ENCODE peak calls at places on chromosomes 12 and 14, in five cellular contexts. U, H, Q, G and C are unnamed samples.

GRCh38 chr12:63968685-63969084 is 124.2 kb downstream of the SRGAP1 start:
- DNase-seq in U (no peak), G (no peak), H (no peak), Q (no peak), C (no peak)

GRCh38 chr14:64147126-64147790 is 146.9 kb downstream of the ESR2 start:
- DNase-seq in Q (no peak), G (no peak), U (no peak), H (no peak), C (no peak)

GRCh38 chr14:65025818-65026217 is 39.1 kb downstream of the FNTB start:
- DNase-seq in U (no peak), Q (no peak), G (no peak), H (no peak), C (no peak)

GRCh38 chr12:57519758-57520007 is 631 bp downstream of the DDIT3 start:
- DNase-seq in H (no peak), G (no peak), U (no peak), Q (no peak), C (no peak)

GRCh38 chr14:51544901-51545300 is 106.8 kb upstream of the FRMD6 start:
- DNase-seq in Q (no peak), H (no peak), U (no peak), G (no peak), C (no peak)

GRCh38 chr12:101328917-101329316 is 49.0 kb downstream of the UTP20 start:
- DNase-seq in Q (no peak), G (no peak), U (no peak), H (no peak), C (no peak)

GRCh38 chr12:18141583-18141982 is 51.6 kb upstream of the RERGL start:
- DNase-seq in Q (no peak), U (no peak), H (no peak), G (no peak), C (no peak)

GRCh38 chr12:198708-199107 is 15.2 kb downstream of the SLC6A12 start:
- DNase-seq in H (no peak), G (no peak), U (no peak), Q (no peak), C (no peak)

GRCh38 chr12:9725471-9725870 is 7.4 kb downstream of the CLECL1 start:
- DNase-seq in U (no peak), H (no peak), Q (no peak), G (no peak), C (no peak)

GRCh38 chr14:105140581-105140980 is 28.0 kb downstream of the JAG2 start:
- DNase-seq in U (no peak), H (peak; percentile 83), Q (no peak), G (no peak), C (no peak)

GRCh38 chr14:51020024-51020710 is 74.7 kb downstream of the TRIM9 start:
- DNase-seq in H (no peak), U (no peak), G (no peak), Q (no peak), C (no peak)

GRCh38 chr14:69088523-69089445 is 64.1 kb downstream of the DCAF5 start:
- DNase-seq in Q (no peak), U (no peak), H (no peak), G (no peak), C (no peak)

GRCh38 chr14:66395300-66395699 is 90.9 kb upstream of the CCDC196 start:
- DNase-seq in H (no peak), Q (no peak), G (no peak), U (no peak), C (no peak)

GRCh38 chr14:77603654-77604270 is 12.7 kb downstream of the SPTLC2 start:
- DNase-seq in U (peak; percentile 53), G (no peak), H (no peak), Q (no peak), C (no peak)

GRCh38 chr12:93186131-93186530 is 191.6 kb upstream of the NUDT4 start:
- DNase-seq in G (no peak), U (no peak), H (no peak), Q (no peak), C (no peak)

GRCh38 chr12:109995703-109996482 is at the start of gene GIT2:
- DNase-seq in H (peak; percentile 99), Q (peak; percentile 85), G (peak; percentile 95), U (peak; percentile 95), C (peak; percentile 90)

GRCh38 chr12:87827638-87828264 is 201.4 kb downstream of the C12orf50 start:
- DNase-seq in G (no peak), U (peak; percentile 84), Q (peak; percentile 64), H (no peak), C (no peak)

GRCh38 chr12:52390739-52391617 is 5.5 kb upstream of the KRT84 start:
- DNase-seq in U (peak; percentile 58), Q (peak; percentile 24), H (no peak), G (no peak), C (no peak)

DNA sequence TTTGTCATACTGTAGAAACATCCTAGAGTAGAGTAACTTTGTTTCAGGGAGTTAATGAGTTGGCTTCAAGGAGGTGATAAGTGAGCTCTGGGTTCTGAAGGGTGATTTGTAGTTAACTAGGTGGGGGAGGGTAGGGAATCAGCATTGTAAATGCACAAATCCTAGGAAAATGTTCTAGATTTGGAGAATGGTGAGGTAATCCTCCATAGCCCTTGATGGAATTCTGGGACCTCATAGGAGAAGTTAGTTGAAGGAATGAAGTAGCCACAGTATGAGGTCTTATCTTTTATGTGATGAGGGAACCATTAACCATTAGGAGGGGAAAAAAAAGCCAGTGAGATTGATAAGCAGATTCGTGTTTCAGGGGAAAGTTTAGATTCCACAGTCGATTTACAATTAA is 8.0 kb downstream of the CNOT2 start:
- DNase-seq in Q (no peak), G (no peak), H (no peak), U (no peak), C (no peak)
- H3K4me3 ChIP-seq in Q (no peak overlapping the region), G (no peak overlapping the region), H (no peak overlapping the region), U (no peak overlapping the region), C (no peak overlapping the region)

GRCh38 chr12:12812605-12813119 is 484 bp upstream of the DDX47 start:
- DNase-seq in Q (no peak), H (peak; percentile 77), U (peak; percentile 53), G (no peak), C (no peak)

GRCh38 chr12:12810507-12811143 is 2.5 kb upstream of the DDX47 start:
- DNase-seq in Q (no peak), H (peak; percentile 74), U (no peak), G (no peak), C (no peak)

GRCh38 chr12:12811343-12811742 is 1.8 kb upstream of the DDX47 start:
- DNase-seq in Q (no peak), G (no peak), H (peak; percentile 39), U (no peak), C (no peak)

GRCh38 chr12:12812163-12812562 is 983 bp upstream of the DDX47 start:
- DNase-seq in G (no peak), H (peak; percentile 28), Q (no peak), U (peak; percentile 81), C (no peak)

DNA sequence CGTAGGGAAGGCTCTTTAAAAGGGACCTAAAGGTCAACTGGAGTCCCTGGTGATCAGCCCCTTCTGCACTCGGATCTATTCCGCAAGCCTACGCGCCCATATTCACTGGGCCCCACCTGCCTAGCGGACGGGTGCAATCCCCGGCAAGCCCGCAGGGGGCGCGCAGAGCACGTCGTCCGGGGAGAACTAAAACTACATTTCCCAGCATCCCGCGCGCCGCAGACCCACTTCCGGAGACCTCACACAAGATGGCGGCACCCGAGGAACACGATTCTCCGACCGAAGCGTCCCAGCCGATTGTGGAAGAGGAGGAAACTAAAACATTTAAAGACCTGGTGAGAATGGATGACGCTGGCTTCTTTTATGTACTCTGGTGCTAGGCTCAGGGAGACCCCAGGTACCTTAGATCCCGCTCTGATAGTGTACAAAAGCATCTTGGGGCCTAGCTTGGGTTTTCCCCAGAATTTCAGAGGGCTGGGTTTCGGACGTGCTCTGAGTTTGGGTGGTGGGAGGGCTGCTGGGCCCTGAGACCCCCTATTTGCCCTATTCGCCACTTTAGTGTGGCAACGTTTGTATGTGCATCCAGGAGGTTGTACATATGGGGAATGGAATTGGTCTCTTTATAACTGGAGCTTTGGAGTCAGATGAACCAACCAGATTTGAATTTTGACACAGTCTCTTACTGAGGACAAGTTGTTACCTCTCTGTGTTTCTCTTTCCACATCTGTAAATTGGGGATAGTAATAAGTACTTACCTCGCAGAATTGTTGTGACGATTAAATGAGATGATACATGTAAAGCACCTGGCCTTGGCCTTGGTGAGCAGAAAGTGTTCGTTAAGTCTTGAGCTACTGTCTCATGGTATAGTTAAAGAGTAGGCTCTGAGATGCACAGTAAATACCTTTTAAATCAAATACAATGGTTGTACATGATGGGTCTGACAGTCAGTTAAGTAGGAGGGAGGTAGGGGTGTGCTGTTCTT is at the start of gene DDX47:
- DNase-seq in G (peak; percentile 98), H (peak; percentile 99), Q (peak; percentile 82), U (peak; percentile 95), C (peak; percentile 91)
- TF ChIP-seq POLR2A in G (no peak), H (no peak), Q (peak; percentile 65), U (peak; percentile 46), C (no peak)

GRCh38 chr12:95858451-95859343 is at the start of gene SNRPF:
- DNase-seq in Q (peak; percentile 94), U (peak; percentile 98), G (peak; percentile 96), H (peak; percentile 99), C (peak; percentile 95)
- TF ChIP-seq CTCF in Q (no peak), U (no peak), G (no peak), H (no peak), C (no peak)

DNA sequence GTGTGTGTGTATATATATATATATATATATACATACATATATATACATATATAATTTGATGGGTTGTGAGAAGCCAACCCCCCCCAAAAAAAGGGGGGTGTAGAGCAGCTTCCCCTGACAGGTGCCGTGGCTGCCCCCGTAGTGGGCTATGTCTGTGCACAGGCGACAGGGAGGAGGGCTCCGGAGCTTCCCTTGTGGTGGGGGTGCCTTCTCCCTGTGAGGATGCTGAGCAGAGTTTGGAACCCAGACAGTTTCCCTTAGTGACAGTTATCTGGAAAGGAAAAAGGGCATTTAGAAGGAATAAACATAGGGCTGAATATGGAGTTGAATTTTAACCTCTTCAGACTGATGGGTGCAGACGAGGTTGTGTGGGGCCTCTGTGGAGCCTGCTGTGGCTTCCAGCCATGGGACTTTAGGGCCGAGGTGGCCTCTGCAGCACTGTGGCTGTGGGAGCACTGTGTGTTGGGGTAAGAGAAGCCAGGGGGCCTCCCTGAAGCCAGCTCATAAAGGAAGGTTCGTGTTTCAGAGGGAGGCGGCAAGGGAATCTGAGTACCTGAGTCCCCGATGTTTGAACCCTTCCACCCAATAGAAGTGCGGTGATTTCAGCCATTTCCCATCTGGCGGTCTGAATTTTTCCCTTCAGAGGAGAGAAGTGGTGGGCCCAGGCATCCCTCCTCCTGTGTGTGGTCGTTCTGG is 19.8 kb downstream of the XRCC3 start:
- DNase-seq in Q (no peak), G (no peak), U (no peak), H (no peak), C (no peak)
- H3K4me3 ChIP-seq in Q (no peak overlapping the region), G (no peak overlapping the region), U (no peak overlapping the region), H (no peak overlapping the region), C (no peak overlapping the region)

GRCh38 chr12:67647547-67648305 is 819 bp upstream of the DYRK2 start:
- DNase-seq in G (peak; percentile 74), H (peak; percentile 94), U (peak; percentile 93), Q (peak; percentile 60), C (peak; percentile 92)
- TF ChIP-seq POLR2A in G (no peak), H (no peak), U (no peak), Q (no peak), C (peak; percentile 94)

GRCh38 chr12:99746538-99746937 is 99.0 kb downstream of the GARIN6 start:
- DNase-seq in H (no peak), U (peak; percentile 3), Q (no peak), G (no peak), C (no peak)
- TF ChIP-seq CTCF in H (no peak), U (no peak), Q (no peak), G (no peak), C (no peak)